ENCODE peak calls at places on chromosome 5, in four cellular contexts. One of them, this sample, is unnamed.

GRCh38 chr5:167763772-167764171 is 527.7 kb upstream of the WWC1 start:
- DNase-seq in HepG2: no peak
- DNase-seq in GM12878: no peak
- DNase-seq in K562: no peak
- DNase-seq in this sample: no peak

GRCh38 chr5:72949481-72949880 is 6.4 kb upstream of the FCHO2 start:
- DNase-seq in K562: no peak
- DNase-seq in HepG2: no peak
- DNase-seq in GM12878: no peak
- DNase-seq in this sample: no peak

GRCh38 chr5:83066548-83067110 is 10.6 kb downstream of the TMEM167A start:
- DNase-seq in GM12878: no peak
- DNase-seq in K562: no peak
- DNase-seq in HepG2: no peak
- DNase-seq in this sample: no peak

GRCh38 chr5:31663519-31663918 is 24.6 kb downstream of the PDZD2 start:
- DNase-seq in K562: no peak
- DNase-seq in HepG2: no peak
- DNase-seq in GM12878: no peak
- DNase-seq in this sample: no peak

GRCh38 chr5:149438711-149439132 is 59.6 kb upstream of the IL17B start:
- DNase-seq in HepG2: no peak
- DNase-seq in K562: no peak
- DNase-seq in GM12878: no peak
- DNase-seq in this sample: no peak

GRCh38 chr5:141272906-141273305 is 27.7 kb downstream of the PCDHB15 start:
- DNase-seq in K562: no peak
- DNase-seq in HepG2: no peak
- DNase-seq in GM12878: no peak
- DNase-seq in this sample: no peak

GRCh38 chr5:113759505-113760145 is 246.1 kb downstream of the YTHDC2 start:
- DNase-seq in GM12878: no peak
- DNase-seq in K562: no peak
- DNase-seq in HepG2: no peak
- DNase-seq in this sample: no peak

GRCh38 chr5:161105563-161105962 is 253.6 kb upstream of the ATP10B start:
- DNase-seq in GM12878: no peak
- DNase-seq in K562: no peak
- DNase-seq in HepG2: no peak
- DNase-seq in this sample: no peak

GRCh38 chr5:55534436-55535198 is at the start of gene PLPP1:
- DNase-seq in HepG2: peak
- DNase-seq in GM12878: peak
- DNase-seq in K562: peak
- DNase-seq in this sample: peak

GRCh38 chr5:115267617-115268016 is 4.9 kb upstream of the PGGT1B start:
- DNase-seq in GM12878: no peak
- DNase-seq in K562: no peak
- DNase-seq in HepG2: no peak
- DNase-seq in this sample: no peak

GRCh38 chr5:135079760-135080159 is 45.7 kb upstream of the PITX1 start:
- DNase-seq in K562: no peak
- DNase-seq in GM12878: no peak
- DNase-seq in HepG2: no peak
- DNase-seq in this sample: no peak

GRCh38 chr5:89981871-89982773 is 427.4 kb downstream of the CETN3 start:
- DNase-seq in HepG2: no peak
- DNase-seq in K562: no peak
- DNase-seq in GM12878: no peak
- DNase-seq in this sample: no peak

GRCh38 chr5:5887818-5888217 is 465.3 kb downstream of the ICE1 start:
- DNase-seq in K562: no peak
- DNase-seq in GM12878: no peak
- DNase-seq in HepG2: no peak
- DNase-seq in this sample: no peak

GRCh38 chr5:112174959-112175594 is 244.0 kb downstream of the EPB41L4A start:
- DNase-seq in HepG2: peak
- DNase-seq in GM12878: no peak
- DNase-seq in K562: peak
- DNase-seq in this sample: peak

GRCh38 chr5:66659780-66660179 is 63.6 kb downstream of the MAST4 start:
- DNase-seq in K562: no peak
- DNase-seq in HepG2: no peak
- DNase-seq in GM12878: no peak
- DNase-seq in this sample: no peak

GRCh38 chr5:126594676-126595485 is at the start of gene ALDH7A1:
- DNase-seq in GM12878: no peak
- DNase-seq in K562: peak
- DNase-seq in HepG2: peak
- DNase-seq in this sample: peak

GRCh38 chr5:149450199-149450598 is 71.1 kb upstream of the IL17B start:
- DNase-seq in GM12878: no peak
- DNase-seq in K562: no peak
- DNase-seq in HepG2: no peak
- DNase-seq in this sample: no peak

GRCh38 chr5:176578391-176578808 is 29.3 kb downstream of the CDHR2 start:
- DNase-seq in HepG2: peak
- DNase-seq in K562: peak
- DNase-seq in GM12878: no peak
- DNase-seq in this sample: peak

GRCh38 chr5:1735320-1735970 is 64.2 kb downstream of the MRPL36 start:
- DNase-seq in GM12878: no peak
- DNase-seq in HepG2: no peak
- DNase-seq in K562: no peak
- DNase-seq in this sample: no peak

GRCh38 chr5:129377504-129377903 is 82.6 kb upstream of the ADAMTS19 start:
- DNase-seq in HepG2: no peak
- DNase-seq in GM12878: no peak
- DNase-seq in K562: no peak
- DNase-seq in this sample: no peak

GRCh38 chr5:68325065-68325580 is 109.6 kb downstream of the PIK3R1 start:
- DNase-seq in K562: no peak
- DNase-seq in HepG2: no peak
- DNase-seq in GM12878: no peak
- DNase-seq in this sample: no peak

GRCh38 chr5:5298068-5298633 is 124.3 kb upstream of the ICE1 start:
- DNase-seq in HepG2: peak
- DNase-seq in K562: no peak
- DNase-seq in GM12878: no peak
- DNase-seq in this sample: no peak

GRCh38 chr5:131367219-131367860 is 103.5 kb downstream of the CDC42SE2 start:
- DNase-seq in HepG2: no peak
- DNase-seq in GM12878: no peak
- DNase-seq in K562: no peak
- DNase-seq in this sample: no peak

GRCh38 chr5:157998021-157998504 is 139.1 kb upstream of the CLINT1 start:
- DNase-seq in K562: no peak
- DNase-seq in HepG2: no peak
- DNase-seq in GM12878: no peak
- DNase-seq in this sample: no peak

GRCh38 chr5:157990583-157991181 is 131.7 kb upstream of the CLINT1 start:
- DNase-seq in GM12878: no peak
- DNase-seq in K562: no peak
- DNase-seq in HepG2: no peak
- DNase-seq in this sample: no peak

GRCh38 chr5:157994906-157995519 is 136.1 kb upstream of the CLINT1 start:
- DNase-seq in GM12878: peak
- DNase-seq in K562: peak
- DNase-seq in HepG2: peak
- DNase-seq in this sample: peak

GRCh38 chr5:157993201-157993600 is 134.3 kb upstream of the CLINT1 start:
- DNase-seq in GM12878: no peak
- DNase-seq in K562: no peak
- DNase-seq in HepG2: no peak
- DNase-seq in this sample: no peak

GRCh38 chr5:157994271-157994691 is 135.3 kb upstream of the CLINT1 start:
- DNase-seq in GM12878: no peak
- DNase-seq in K562: no peak
- DNase-seq in HepG2: no peak
- DNase-seq in this sample: no peak
- TF ChIP-seq CHD4 in GM12878: no peak
- TF ChIP-seq CHD4 in K562: no peak
- TF ChIP-seq CHD4 in HepG2: no peak
- TF ChIP-seq CHD4 in this sample: no peak

DNA sequence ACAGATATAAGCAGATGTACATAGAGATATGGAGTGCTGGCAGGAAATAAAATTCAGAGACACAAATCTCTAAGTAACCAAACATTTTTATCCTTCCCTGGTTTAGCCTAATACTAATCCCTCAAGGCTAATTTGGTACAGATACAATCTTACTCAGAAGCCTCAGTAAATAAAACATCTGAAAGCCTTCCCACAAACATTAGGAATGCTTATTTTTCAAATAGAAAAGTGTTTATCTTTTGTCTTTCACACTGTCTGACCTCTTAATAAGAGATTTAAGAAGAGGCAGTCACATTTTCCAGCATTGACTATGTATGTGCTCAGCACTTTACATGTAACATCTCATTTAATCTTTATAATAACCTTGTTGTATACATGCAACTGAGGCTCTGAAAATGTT is 399.4 kb downstream of the ARRDC3 start:
- DNase-seq in GM12878: no peak
- DNase-seq in K562: no peak
- DNase-seq in HepG2: no peak
- DNase-seq in this sample: peak
- TF ChIP-seq CHD4 in GM12878: no peak
- TF ChIP-seq CHD4 in K562: no peak
- TF ChIP-seq CHD4 in HepG2: no peak
- TF ChIP-seq CHD4 in this sample: no peak

GRCh38 chr5:34015120-34015807 is 7.4 kb upstream of the AMACR start:
- DNase-seq in GM12878: no peak
- DNase-seq in HepG2: no peak
- DNase-seq in K562: no peak
- DNase-seq in this sample: no peak
- TF ChIP-seq CHD4 in GM12878: no peak
- TF ChIP-seq CHD4 in HepG2: no peak
- TF ChIP-seq CHD4 in K562: no peak
- TF ChIP-seq CHD4 in this sample: no peak

GRCh38 chr5:59540366-59540765 is 353.2 kb downstream of the PDE4D start:
- DNase-seq in K562: no peak
- DNase-seq in HepG2: no peak
- DNase-seq in GM12878: no peak
- DNase-seq in this sample: no peak

GRCh38 chr5:59547731-59548130 is 345.8 kb downstream of the PDE4D start:
- DNase-seq in GM12878: no peak
- DNase-seq in K562: no peak
- DNase-seq in HepG2: no peak
- DNase-seq in this sample: no peak

GRCh38 chr5:59543826-59544442 is 349.6 kb downstream of the PDE4D start:
- DNase-seq in K562: no peak
- DNase-seq in GM12878: no peak
- DNase-seq in HepG2: no peak
- DNase-seq in this sample: peak

GRCh38 chr5:59544573-59544972 is 349.0 kb downstream of the PDE4D start:
- DNase-seq in HepG2: no peak
- DNase-seq in K562: no peak
- DNase-seq in GM12878: no peak
- DNase-seq in this sample: no peak

GRCh38 chr5:59542841-59543825 is 350.4 kb downstream of the PDE4D start:
- DNase-seq in GM12878: no peak
- DNase-seq in K562: no peak
- DNase-seq in HepG2: no peak
- DNase-seq in this sample: no peak
- TF ChIP-seq CHD4 in GM12878: no peak
- TF ChIP-seq CHD4 in K562: no peak
- TF ChIP-seq CHD4 in HepG2: no peak
- TF ChIP-seq CHD4 in this sample: no peak

DNA sequence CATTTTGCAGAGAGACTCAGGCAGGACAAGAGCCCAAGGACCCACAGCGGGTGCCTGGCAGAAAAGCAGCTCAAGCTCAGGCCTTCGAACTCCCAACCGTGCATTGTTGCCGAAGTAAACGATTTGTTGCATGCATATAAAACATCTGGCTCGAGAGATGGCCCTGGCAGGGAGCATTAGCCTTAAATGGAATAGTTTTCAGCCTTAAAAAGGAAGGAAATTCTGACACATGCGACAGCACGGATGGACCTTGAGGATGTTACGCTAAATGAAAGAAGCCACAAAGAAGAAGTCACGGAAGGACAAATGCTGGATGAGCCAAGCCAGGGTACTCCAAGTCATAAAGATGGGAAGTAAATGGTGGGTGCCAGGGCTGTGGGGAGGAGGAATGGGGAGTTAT is 160.4 kb upstream of the PHYKPL start:
- DNase-seq in HepG2: no peak
- DNase-seq in GM12878: no peak
- DNase-seq in K562: no peak
- DNase-seq in this sample: no peak
- TF ChIP-seq CHD4 in HepG2: no peak
- TF ChIP-seq CHD4 in GM12878: no peak
- TF ChIP-seq CHD4 in K562: no peak
- TF ChIP-seq CHD4 in this sample: no peak

DNA sequence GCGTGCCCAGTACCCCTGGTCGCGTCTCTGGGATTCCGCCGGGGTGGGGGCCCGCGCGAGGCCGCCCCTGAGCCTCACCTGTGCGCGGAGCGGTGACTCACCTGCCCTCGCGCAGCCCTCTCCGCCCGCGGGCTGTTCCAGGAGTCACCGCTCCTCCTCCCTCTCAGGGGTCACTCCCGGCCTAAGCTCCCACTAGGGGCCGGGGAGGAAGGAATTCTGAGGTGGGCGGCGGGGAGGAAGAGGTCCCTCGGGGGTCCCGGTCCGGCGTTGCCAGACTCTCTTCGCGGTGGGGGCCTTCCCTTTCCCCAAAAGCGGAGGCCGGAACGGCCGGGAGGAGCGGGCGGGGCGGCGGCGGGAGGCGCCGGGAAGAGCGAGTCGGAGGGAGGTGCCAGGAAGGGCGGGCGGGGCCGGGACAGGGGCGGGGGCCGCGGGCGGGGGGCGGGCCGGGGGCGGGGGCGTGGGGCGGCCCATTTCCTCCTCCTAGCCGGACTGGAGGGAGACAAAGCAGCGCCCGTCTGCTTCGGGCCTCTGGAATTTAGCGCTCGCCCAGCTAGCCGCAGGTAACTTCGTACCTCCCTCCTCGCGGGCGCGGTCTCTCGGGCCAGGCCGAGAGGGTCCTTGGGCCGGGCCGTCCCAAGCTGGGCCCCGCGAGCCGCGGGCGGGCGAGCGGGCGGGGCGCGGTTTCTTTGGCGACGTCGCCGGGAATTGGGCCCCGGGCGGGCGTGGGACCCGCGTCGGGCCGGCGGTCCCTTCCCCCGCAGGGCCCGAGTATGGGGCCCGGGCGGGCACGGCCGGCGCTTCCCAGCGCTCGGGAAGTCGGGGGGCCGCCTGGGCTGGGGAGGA is at the start of gene CTNNA1:
- DNase-seq in GM12878: no peak
- DNase-seq in HepG2: peak
- DNase-seq in K562: peak
- DNase-seq in this sample: peak
- TF ChIP-seq CHD4 in GM12878: no peak
- TF ChIP-seq CHD4 in HepG2: no peak
- TF ChIP-seq CHD4 in K562: no peak
- TF ChIP-seq CHD4 in this sample: no peak

This sample was measured in A549.